ENCODE peak calls at places on chromosome 1, in nine cellular contexts. One of them, this sample, is unnamed.

GRCh38 chr1:197526736-197527371 is 248.4 kb downstream of the DENND1B start:
- DNase-seq in type B pancreatic cell: no peak
- DNase-seq in HEK293T: peak
- DNase-seq in body of pancreas: no peak
- DNase-seq in endothelial cell: no peak
- DNase-seq in epithelial cell of esophagus: peak
- DNase-seq in GM04503: no peak
- DNase-seq in midbrain: peak
- DNase-seq in sciatic nerve: no peak
- DNase-seq in this sample: peak

GRCh38 chr1:205680073-205680851 is at the start of gene SLC45A3:
- DNase-seq in epithelial cell of esophagus: peak
- DNase-seq in sciatic nerve: no peak
- DNase-seq in body of pancreas: peak
- DNase-seq in endothelial cell: peak
- DNase-seq in HEK293T: peak
- DNase-seq in type B pancreatic cell: no peak
- DNase-seq in midbrain: peak
- DNase-seq in GM04503: no peak
- DNase-seq in this sample: no peak

GRCh38 chr1:228007054-228007800 is 429 bp downstream of the WNT3A start:
- DNase-seq in midbrain: no peak
- DNase-seq in sciatic nerve: peak
- DNase-seq in epithelial cell of esophagus: peak
- DNase-seq in endothelial cell: no peak
- DNase-seq in type B pancreatic cell: peak
- DNase-seq in GM04503: no peak
- DNase-seq in HEK293T: peak
- DNase-seq in body of pancreas: no peak
- DNase-seq in this sample: peak

GRCh38 chr1:161119379-161120061 is 1.6 kb downstream of the NIT1 start:
- DNase-seq in HEK293T: peak
- DNase-seq in type B pancreatic cell: no peak
- DNase-seq in GM04503: no peak
- DNase-seq in epithelial cell of esophagus: peak
- DNase-seq in midbrain: no peak
- DNase-seq in body of pancreas: peak
- DNase-seq in sciatic nerve: no peak
- DNase-seq in endothelial cell: no peak
- DNase-seq in this sample: peak

GRCh38 chr1:26358411-26359384 is 4.8 kb upstream of the CRYBG2 start:
- DNase-seq in sciatic nerve: no peak
- DNase-seq in endothelial cell: no peak
- DNase-seq in epithelial cell of esophagus: peak
- DNase-seq in midbrain: no peak
- DNase-seq in type B pancreatic cell: no peak
- DNase-seq in GM04503: no peak
- DNase-seq in body of pancreas: peak
- DNase-seq in HEK293T: no peak
- DNase-seq in this sample: peak

GRCh38 chr1:226599636-226600238 is 51.2 kb downstream of the STUM start:
- DNase-seq in endothelial cell: no peak
- DNase-seq in type B pancreatic cell: no peak
- DNase-seq in body of pancreas: no peak
- DNase-seq in HEK293T: no peak
- DNase-seq in midbrain: no peak
- DNase-seq in sciatic nerve: no peak
- DNase-seq in epithelial cell of esophagus: no peak
- DNase-seq in GM04503: no peak
- DNase-seq in this sample: no peak

GRCh38 chr1:160952129-160952510 is 2.5 kb downstream of the ITLN2 start:
- DNase-seq in sciatic nerve: peak
- DNase-seq in HEK293T: no peak
- DNase-seq in epithelial cell of esophagus: peak
- DNase-seq in body of pancreas: no peak
- DNase-seq in GM04503: no peak
- DNase-seq in endothelial cell: no peak
- DNase-seq in midbrain: no peak
- DNase-seq in type B pancreatic cell: no peak
- DNase-seq in this sample: peak

GRCh38 chr1:188594542-188595235 is 1765.9 kb downstream of the PLA2G4A start:
- DNase-seq in GM04503: no peak
- DNase-seq in sciatic nerve: no peak
- DNase-seq in endothelial cell: no peak
- DNase-seq in HEK293T: no peak
- DNase-seq in midbrain: no peak
- DNase-seq in epithelial cell of esophagus: peak
- DNase-seq in body of pancreas: no peak
- DNase-seq in type B pancreatic cell: no peak
- DNase-seq in this sample: no peak